ENCODE peak calls at places on chromosomes 4 and X, in seven cellular contexts. P is lung, X is AG04450, T is retinal pigment epithelial cell, B is left ventricle myocardium inferior, G is fibroblast of lung, M is fibroblast of the aortic adventitia. H is an unnamed sample.

GRCh38 chr4:80058740-80059139 is 14.3 kb downstream of the ANTXR2 start:
- DNase-seq in P (no peak), X (no peak), T (no peak), B (no peak), G (no peak), M (no peak), H (no peak)

GRCh38 chr4:76215120-76215519 is 1.5 kb upstream of the SCARB2 start:
- DNase-seq in P (no peak), X (no peak), T (no peak), B (no peak), G (no peak), M (no peak), H (no peak)

GRCh38 chr4:10118355-10119004 is 1.9 kb upstream of the WDR1 start:
- DNase-seq in P (no peak), X (no peak), T (no peak), B (no peak), G (no peak), M (no peak), H (no peak)

GRCh38 chrX:150968862-150969720 is 14.0 kb upstream of the HMGB3 start:
- DNase-seq in P (no peak), X (no peak), T (no peak), B (no peak), G (no peak), M (no peak), H (no peak)

GRCh38 chrX:18883961-18884765 is 99.8 kb downstream of the PHKA2 start:
- DNase-seq in P (no peak), X (no peak), T (no peak), B (no peak), G (no peak), M (no peak), H (no peak)

GRCh38 chr4:48706741-48707140 is 73.3 kb downstream of the FRYL start:
- DNase-seq in P (no peak), X (no peak), T (no peak), B (no peak), G (no peak), M (no peak), H (no peak)

GRCh38 chr4:73891739-73892405 is 22.7 kb downstream of the CXCL1 start:
- DNase-seq in P (no peak), X (peak), T (no peak), B (no peak), G (peak), M (peak), H (no peak)

GRCh38 chrX:50596056-50596455 is 125.4 kb upstream of the DGKK start:
- DNase-seq in P (no peak), X (no peak), T (no peak), B (no peak), G (no peak), M (no peak), H (no peak)

GRCh38 chr4:7393491-7394183 is 41.1 kb downstream of the PSAPL1 start:
- DNase-seq in P (no peak), X (no peak), T (no peak), B (no peak), G (no peak), M (no peak), H (no peak)

GRCh38 chr4:144648042-144648441 is 2.1 kb downstream of the HHIP start:
- DNase-seq in P (no peak), X (no peak), T (no peak), B (no peak), G (no peak), M (peak), H (no peak)
- H3K4me3 ChIP-seq in P (no peak), X (peak), T (no peak), B (no peak), G (no peak), M (peak), H (no peak)

GRCh38 chr4:41725254-41725653 is 23.3 kb downstream of the PHOX2B start:
- DNase-seq in P (no peak), X (no peak), T (no peak), B (no peak), G (no peak), M (no peak), H (no peak)
- TF ChIP-seq CTCF in P (no peak), X (peak), T (peak), B (no peak), G (peak), M (no peak), H (peak)

DNA sequence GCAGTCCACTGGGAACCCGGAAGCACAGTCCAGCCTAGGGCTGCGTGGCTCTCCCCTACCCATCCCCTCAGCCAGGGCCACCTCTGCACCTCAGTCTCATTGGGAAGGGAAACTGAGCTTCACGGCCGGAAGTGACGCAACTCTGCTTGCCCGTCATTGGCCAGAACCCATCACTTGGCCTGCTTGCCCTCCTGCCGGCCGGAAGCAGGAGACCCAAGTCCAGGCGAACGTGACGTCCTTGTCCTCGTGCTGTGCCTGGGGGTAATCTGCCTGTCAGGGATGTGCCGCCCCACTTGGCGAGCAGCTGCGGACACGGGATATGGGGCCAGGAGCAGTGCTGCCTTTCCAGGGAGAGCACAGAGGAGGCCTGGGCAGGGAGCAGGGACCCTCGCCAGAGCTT is 31.2 kb downstream of the ZFYVE28 start:
- DNase-seq in P (no peak), X (no peak), T (no peak), B (no peak), G (no peak), M (no peak), H (no peak)
- H3K4me3 ChIP-seq in P (no peak), X (no peak), T (no peak), B (no peak), G (no peak), M (no peak), H (no peak)

DNA sequence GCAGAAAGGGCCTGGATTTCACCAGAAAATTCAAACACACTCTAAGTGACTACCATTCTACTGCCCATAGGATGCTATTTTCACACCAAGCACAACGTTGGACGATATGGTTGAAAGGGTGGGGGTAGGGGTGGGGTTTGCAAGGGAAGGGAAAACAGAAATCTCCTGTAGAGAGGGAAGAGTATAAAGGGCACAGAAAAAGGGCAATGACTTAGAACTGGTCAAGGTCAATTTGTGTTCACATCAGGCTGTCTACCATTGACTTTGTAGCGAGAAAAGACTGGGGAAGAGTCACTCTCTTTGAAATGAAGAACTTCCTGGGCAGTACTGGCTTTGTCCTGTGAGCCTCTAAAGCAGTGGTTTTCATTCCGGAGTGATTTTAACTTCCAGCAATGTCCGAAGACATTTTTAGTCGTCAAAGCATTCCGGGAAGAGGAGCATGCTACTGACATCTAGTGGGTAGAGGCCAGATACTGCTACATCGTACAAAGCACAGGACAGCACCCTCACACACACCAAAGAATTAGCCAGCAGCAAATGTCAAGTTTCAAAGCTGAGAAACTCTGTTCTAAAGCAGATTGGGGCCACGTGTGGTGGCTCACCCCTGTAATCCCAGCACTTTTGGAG is 48.4 kb upstream of the SLC7A3 start:
- DNase-seq in P (no peak), X (no peak), T (no peak), B (no peak), G (peak), M (peak), H (no peak)
- TF ChIP-seq CTCF in P (no peak), X (peak), T (peak), B (peak), G (peak), M (peak), H (peak)